ENCODE peak calls at places on chromosomes 3 and 15, in eight cellular contexts. X, Y, A, D, I, P, K and G are unnamed samples.

GRCh38 chr3:134407247-134407640 is 33.0 kb upstream of the AMOTL2 start:
- DNase-seq in X (no peak), Y (no peak), A (no peak), D (peak), I (no peak), P (no peak), K (no peak), G (no peak)

GRCh38 chr3:54356299-54357037 is 234.1 kb downstream of the CACNA2D3 start:
- DNase-seq in X (peak), Y (no peak), A (no peak), D (no peak), I (no peak), P (no peak), K (peak), G (no peak)

GRCh38 chr3:122874116-122874515 is 79.2 kb downstream of the SLC49A4 start:
- DNase-seq in X (no peak), Y (no peak), A (no peak), D (no peak), I (no peak), P (no peak), K (no peak), G (no peak)

GRCh38 chr3:71582612-71583568 is 638 bp downstream of the FOXP1 start:
- DNase-seq in X (no peak), Y (no peak), A (peak), D (peak), I (peak), P (peak), K (peak), G (peak)

GRCh38 chr3:148309390-148310035 is 388.2 kb upstream of the AGTR1 start:
- DNase-seq in X (peak), Y (no peak), A (peak), D (peak), I (no peak), P (no peak), K (no peak), G (no peak)

GRCh38 chr3:193816028-193816395 is 223.0 kb downstream of the OPA1 start:
- DNase-seq in X (no peak), Y (no peak), A (no peak), D (no peak), I (no peak), P (no peak), K (no peak), G (no peak)

GRCh38 chr15:60972301-60972700 is 256.8 kb downstream of the RORA start:
- DNase-seq in X (peak), Y (peak), A (no peak), D (peak), I (no peak), P (no peak), K (no peak), G (no peak)

GRCh38 chr3:52220380-52221026 is 4.9 kb downstream of the TLR9 start:
- DNase-seq in X (peak), Y (no peak), A (peak), D (peak), I (peak), P (peak), K (peak), G (peak)

GRCh38 chr3:77605308-77605707 is 565.4 kb downstream of the ROBO2 start:
- DNase-seq in X (no peak), Y (no peak), A (no peak), D (no peak), I (no peak), P (no peak), K (no peak), G (no peak)

GRCh38 chr3:40741729-40742128 is 217.0 kb downstream of the ZNF621 start:
- DNase-seq in X (peak), Y (no peak), A (peak), D (peak), I (peak), P (no peak), K (peak), G (no peak)

GRCh38 chr3:9102240-9102841 is 139.1 kb upstream of the RAD18 start:
- DNase-seq in X (no peak), Y (no peak), A (no peak), D (no peak), I (no peak), P (no peak), K (no peak), G (no peak)

GRCh38 chr3:36700537-36701248 is 63.7 kb downstream of the DCLK3 start:
- DNase-seq in X (peak), Y (no peak), A (peak), D (peak), I (no peak), P (no peak), K (peak), G (no peak)

GRCh38 chr3:138124689-138125420 is 7.3 kb downstream of the A4GNT start:
- DNase-seq in X (peak), Y (peak), A (no peak), D (peak), I (no peak), P (no peak), K (no peak), G (no peak)

GRCh38 chr3:83034806-83035703 is 1273.6 kb upstream of the GBE1 start:
- DNase-seq in X (no peak), Y (no peak), A (no peak), D (no peak), I (no peak), P (no peak), K (no peak), G (no peak)

GRCh38 chr3:61913657-61914056 is 352.3 kb downstream of the PTPRG start:
- DNase-seq in X (no peak), Y (no peak), A (no peak), D (no peak), I (no peak), P (no peak), K (no peak), G (no peak)

GRCh38 chr15:86040360-86041095 is 39.1 kb upstream of the AGBL1 start:
- DNase-seq in X (no peak), Y (no peak), A (peak), D (no peak), I (no peak), P (no peak), K (no peak), G (no peak)

GRCh38 chr3:195578565-195578964 is 5.2 kb downstream of the APOD start:
- DNase-seq in X (no peak), Y (no peak), A (no peak), D (no peak), I (no peak), P (no peak), K (no peak), G (no peak)

GRCh38 chr3:56851966-56852884 is 50.5 kb upstream of the ARHGEF3 start:
- DNase-seq in X (peak), Y (no peak), A (no peak), D (peak), I (no peak), P (no peak), K (no peak), G (no peak)

GRCh38 chr15:68679961-68680371 is 101.2 kb downstream of the CORO2B start:
- DNase-seq in X (no peak), Y (no peak), A (no peak), D (no peak), I (peak), P (no peak), K (no peak), G (no peak)

GRCh38 chr3:133988631-133989161 is 41.0 kb downstream of the SLCO2A1 start:
- DNase-seq in X (no peak), Y (no peak), A (no peak), D (no peak), I (peak), P (no peak), K (no peak), G (no peak)

GRCh38 chr3:141373768-141374526 is 5.6 kb downstream of the ZBTB38 start:
- DNase-seq in X (no peak), Y (no peak), A (no peak), D (peak), I (no peak), P (no peak), K (no peak), G (no peak)

GRCh38 chr3:128870327-128870726 is 9.1 kb upstream of the ACAD9 start:
- DNase-seq in X (no peak), Y (no peak), A (no peak), D (no peak), I (no peak), P (no peak), K (no peak), G (no peak)

GRCh38 chr3:186693843-186694242 is 23.3 kb upstream of the KNG1 start:
- DNase-seq in X (no peak), Y (no peak), A (no peak), D (no peak), I (no peak), P (no peak), K (no peak), G (no peak)

GRCh38 chr3:62876064-62876463 is 848 bp upstream of the CADPS start:
- DNase-seq in X (peak), Y (no peak), A (peak), D (peak), I (no peak), P (no peak), K (peak), G (no peak)

GRCh38 chr15:88920186-88920891 is 7.2 kb upstream of the MFGE8 start:
- DNase-seq in X (peak), Y (no peak), A (no peak), D (peak), I (no peak), P (no peak), K (no peak), G (no peak)

GRCh38 chr3:167787440-167787839 is 51.9 kb downstream of the SERPINI1 start:
- DNase-seq in X (no peak), Y (no peak), A (no peak), D (no peak), I (no peak), P (no peak), K (no peak), G (no peak)

GRCh38 chr3:13528217-13528801 is 20.6 kb upstream of the FBLN2 start:
- DNase-seq in X (peak), Y (no peak), A (peak), D (peak), I (no peak), P (no peak), K (peak), G (no peak)

GRCh38 chr3:188740030-188740429 is 431.7 kb upstream of the TPRG1 start:
- DNase-seq in X (no peak), Y (no peak), A (no peak), D (no peak), I (no peak), P (no peak), K (no peak), G (no peak)

GRCh38 chr3:120693439-120694172 is 11.6 kb upstream of the HGD start:
- DNase-seq in X (peak), Y (no peak), A (no peak), D (peak), I (no peak), P (no peak), K (no peak), G (no peak)

GRCh38 chr3:197807969-197808587 is 17.0 kb downstream of the LRCH3 start:
- DNase-seq in X (peak), Y (no peak), A (no peak), D (peak), I (no peak), P (no peak), K (no peak), G (no peak)

DNA sequence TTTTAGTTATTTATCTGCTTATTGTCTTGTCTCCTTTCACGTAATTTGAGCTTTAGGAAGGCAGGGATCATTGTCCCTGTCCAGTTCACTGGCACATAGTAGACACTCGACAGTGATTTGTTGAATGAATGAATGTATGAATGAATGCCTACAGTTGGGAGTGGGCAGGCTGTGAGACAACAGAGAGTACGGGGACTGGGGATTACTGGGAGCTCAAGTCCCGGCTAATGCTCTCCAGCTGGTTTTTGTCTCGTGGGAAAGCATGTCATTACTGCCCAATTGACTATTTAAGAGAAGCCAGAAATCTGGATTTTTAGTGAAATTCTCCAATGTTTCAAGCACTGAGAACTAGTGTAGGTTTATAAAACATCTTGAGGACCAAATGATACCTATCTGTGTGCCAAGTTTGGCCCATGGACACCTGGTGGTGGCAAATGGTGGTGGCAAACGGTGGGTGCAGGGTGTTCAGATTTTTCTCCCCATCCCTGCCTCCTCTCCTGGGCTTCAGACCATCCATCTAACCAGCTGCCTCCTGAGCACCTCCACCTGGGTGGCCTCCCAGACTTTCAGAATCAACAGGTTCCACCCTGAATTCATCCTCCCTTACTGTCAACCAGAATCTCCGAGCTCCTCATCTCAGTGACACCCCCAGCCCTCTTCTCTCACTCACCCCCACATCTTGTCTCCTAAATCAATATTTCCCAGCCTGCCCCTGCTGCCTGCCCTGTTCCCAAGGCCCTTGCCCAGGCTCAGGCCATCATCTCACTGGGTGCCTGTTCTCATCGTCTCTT is 36.2 kb upstream of the TRH start:
- DNase-seq in X (no peak), Y (no peak), A (no peak), D (no peak), I (peak), P (no peak), K (no peak), G (no peak)
- TF ChIP-seq CTCF in X (peak), Y (no peak), A (peak), D (peak), I (no peak), P (no peak), K (no peak), G (no peak)

GRCh38 chr15:26790118-26790517 is 17.3 kb upstream of the GABRB3 start:
- DNase-seq in X (no peak), Y (no peak), A (no peak), D (no peak), I (no peak), P (no peak), K (no peak), G (no peak)
- TF ChIP-seq CTCF in X (no peak), Y (no peak), A (no peak), D (no peak), I (no peak), P (no peak), K (no peak), G (no peak)

GRCh38 chr3:132174500-132174899 is 139.7 kb upstream of the CPNE4 start:
- DNase-seq in X (peak), Y (no peak), A (no peak), D (peak), I (no peak), P (no peak), K (no peak), G (no peak)

GRCh38 chr3:132183811-132184210 is 133.4 kb upstream of the ACP3 start:
- DNase-seq in X (no peak), Y (no peak), A (no peak), D (no peak), I (no peak), P (no peak), K (no peak), G (no peak)

GRCh38 chr3:132180337-132180791 is 136.8 kb upstream of the ACP3 start:
- DNase-seq in X (peak), Y (peak), A (peak), D (peak), I (no peak), P (no peak), K (no peak), G (no peak)
- TF ChIP-seq CTCF in X (peak), Y (peak), A (peak), D (peak), I (no peak), P (no peak), K (peak), G (no peak)

GRCh38 chr3:68866157-68866556 is 66.2 kb downstream of the TAFA4 start:
- DNase-seq in X (no peak), Y (no peak), A (no peak), D (no peak), I (no peak), P (no peak), K (no peak), G (no peak)
- TF ChIP-seq CTCF in X (no peak), Y (no peak), A (no peak), D (no peak), I (no peak), P (no peak), K (no peak), G (no peak)

GRCh38 chr3:159488657-159489056 is 500.0 kb upstream of the IL12A start:
- DNase-seq in X (no peak), Y (no peak), A (no peak), D (no peak), I (no peak), P (no peak), K (no peak), G (no peak)

GRCh38 chr3:159482241-159483031 is 506.2 kb upstream of the IL12A start:
- DNase-seq in X (no peak), Y (no peak), A (no peak), D (no peak), I (no peak), P (no peak), K (no peak), G (no peak)

GRCh38 chr3:159487304-159487703 is 501.3 kb upstream of the IL12A start:
- DNase-seq in X (no peak), Y (no peak), A (no peak), D (no peak), I (no peak), P (no peak), K (no peak), G (no peak)

DNA sequence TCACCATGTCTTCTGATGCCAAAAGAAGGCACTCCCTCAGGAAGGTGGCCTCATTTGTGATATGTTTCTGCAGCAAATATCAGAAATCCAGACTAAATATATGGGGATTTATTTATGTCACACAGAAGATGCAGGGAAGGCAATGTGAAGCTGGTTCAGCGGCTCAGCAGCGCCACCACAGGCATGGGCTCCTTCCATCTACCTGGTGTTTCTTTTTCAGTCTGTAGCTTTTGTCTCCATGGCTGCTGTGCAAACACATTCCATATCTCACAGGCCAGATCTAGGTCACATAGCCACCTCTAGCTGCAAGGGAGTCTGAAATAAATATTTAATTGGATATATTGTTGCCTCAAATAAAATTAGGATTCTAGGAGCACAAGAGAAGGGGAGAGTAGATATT is 502.1 kb upstream of the IL12A start:
- DNase-seq in X (peak), Y (no peak), A (peak), D (no peak), I (no peak), P (no peak), K (no peak), G (no peak)
- TF ChIP-seq CTCF in X (peak), Y (peak), A (no peak), D (peak), I (no peak), P (no peak), K (no peak), G (no peak)

GRCh38 chr15:66220587-66220986 is 33.0 kb downstream of the MEGF11 start:
- DNase-seq in X (no peak), Y (no peak), A (no peak), D (no peak), I (no peak), P (no peak), K (no peak), G (no peak)
- TF ChIP-seq CTCF in X (no peak), Y (no peak), A (no peak), D (no peak), I (no peak), P (no peak), K (no peak), G (no peak)